ENCODE peak calls at places on chromosomes 13 and 19, in nine cellular contexts. W is body of pancreas; U is OCI-LY7; N is omental fat pad; O is stimulated activated CD8-positive, alpha-beta memory T cell treated with anti-CD3 and anti-CD28 coated beads, Interleukin-15, amount 100 ng/mL, for 1 hour; Y is RPMI8226; Z is epithelial cell of esophagus; A is T1000; R is endodermal cell. D is an unnamed sample.

GRCh38 chr19:49802836-49803528 is 10.1 kb downstream of the FUZ start:
- DNase-seq in W (peak), U (no peak), N (no peak), O (no peak), Y (no peak), Z (no peak), A (no peak), R (no peak), D (no peak)

GRCh38 chr19:14006766-14007562 is 844 bp upstream of the RFX1 start:
- DNase-seq in W (no peak), U (no peak), N (peak), O (no peak), Y (no peak), Z (no peak), A (no peak), R (peak), D (no peak)

GRCh38 chr19:6412111-6412999 is 12.3 kb downstream of the KHSRP start:
- DNase-seq in W (peak), U (peak), N (no peak), O (peak), Y (peak), Z (peak), A (no peak), R (peak), D (no peak)

GRCh38 chr19:29485293-29485692 is 40.5 kb upstream of the VSTM2B start:
- DNase-seq in W (no peak), U (no peak), N (no peak), O (no peak), Y (no peak), Z (no peak), A (no peak), R (peak), D (no peak)

GRCh38 chr13:75550159-75550567 is 572 bp downstream of the UCHL3 start:
- DNase-seq in W (peak), U (peak), N (no peak), O (no peak), Y (peak), Z (peak), A (no peak), R (no peak), D (no peak)

GRCh38 chr19:13160557-13160956 is 10.3 kb downstream of the IER2 start:
- DNase-seq in W (peak), U (no peak), N (no peak), O (no peak), Y (no peak), Z (peak), A (no peak), R (no peak), D (no peak)

GRCh38 chr13:31686660-31687430 is 52.5 kb upstream of the RXFP2 start:
- DNase-seq in W (no peak), U (no peak), N (no peak), O (no peak), Y (no peak), Z (no peak), A (no peak), R (no peak), D (no peak)

GRCh38 chr13:98994080-98994479 is 16.2 kb upstream of the DOCK9 start:
- DNase-seq in W (no peak), U (no peak), N (no peak), O (no peak), Y (no peak), Z (no peak), A (no peak), R (peak), D (no peak)

GRCh38 chr19:41937976-41938375 is 9.7 kb upstream of the ERFL start:
- DNase-seq in W (no peak), U (no peak), N (no peak), O (no peak), Y (no peak), Z (no peak), A (no peak), R (peak), D (no peak)